ENCODE peak calls at places on chromosomes 5 and 9, in six cellular contexts. I is lung, S is neural progenitor cell, O is A549, P is cardiac muscle cell, U is astrocyte of the cerebellum. V is an unnamed sample.

GRCh38 chr5:93349613-93350012 is 231.4 kb downstream of the NR2F1-AS1 start:
- DNase-seq in I (no peak), S (no peak), O (no peak), P (no peak), U (peak; percentile 47), V (no peak)

GRCh38 chr5:148179234-148179824 is 11.0 kb downstream of the SPINK14 start:
- DNase-seq in I (no peak), S (peak; percentile 67), O (peak; percentile 71), P (peak; percentile 70), U (peak; percentile 62), V (peak; percentile 26)

GRCh38 chr5:61004448-61004847 is 59.4 kb downstream of the NDUFAF2 start:
- DNase-seq in I (no peak), S (no peak), O (no peak), P (no peak), U (no peak), V (no peak)

GRCh38 chr9:137243626-137244485 is 2.8 kb downstream of the TUBB4B start:
- DNase-seq in I (no peak), S (no peak), O (no peak), P (no peak), U (no peak), V (no peak)

GRCh38 chr9:95264954-95265615 is 52.4 kb downstream of the FANCC start:
- DNase-seq in I (no peak), S (peak; percentile 34), O (peak; percentile 31), P (peak; percentile 17), U (peak; percentile 28), V (no peak)

GRCh38 chr5:96924016-96924443 is 11.8 kb upstream of the LNPEP start:
- DNase-seq in I (no peak), S (no peak), O (no peak), P (peak; percentile 18), U (no peak), V (no peak)

GRCh38 chr9:83623634-83623991 is 670 bp downstream of the IDNK start:
- DNase-seq in I (no peak), S (no peak), O (no peak), P (no peak), U (no peak), V (no peak)

GRCh38 chr9:85200726-85201402 is 531.3 kb downstream of the NTRK2 start:
- DNase-seq in I (no peak), S (no peak), O (no peak), P (no peak), U (peak; percentile 65), V (no peak)

GRCh38 chr5:155259648-155260047 is 246.1 kb downstream of the KIF4B start:
- DNase-seq in I (no peak), S (no peak), O (no peak), P (no peak), U (no peak), V (no peak)

GRCh38 chr9:112020680-112021596 is 124.3 kb downstream of the UGCG start:
- DNase-seq in I (no peak), S (no peak), O (peak; percentile 86), P (no peak), U (no peak), V (no peak)

GRCh38 chr5:98904786-98905185 is 24.0 kb downstream of the CHD1 start:
- DNase-seq in I (no peak), S (no peak), O (no peak), P (no peak), U (no peak), V (no peak)

GRCh38 chr5:56516441-56516840 is 283.3 kb upstream of the ANKRD55 start:
- DNase-seq in I (no peak), S (no peak), O (no peak), P (no peak), U (no peak), V (no peak)

GRCh38 chr5:173913686-173914321 is 25.7 kb downstream of the CPEB4 start:
- DNase-seq in I (no peak), S (no peak), O (no peak), P (no peak), U (no peak), V (no peak)

GRCh38 chr5:173911623-173912022 is 23.5 kb downstream of the CPEB4 start:
- DNase-seq in I (no peak), S (no peak), O (no peak), P (no peak), U (no peak), V (no peak)

GRCh38 chr5:173916233-173916632 is 28.1 kb downstream of the CPEB4 start:
- DNase-seq in I (no peak), S (no peak), O (no peak), P (no peak), U (no peak), V (no peak)

GRCh38 chr5:173917788-173918786 is 29.9 kb downstream of the CPEB4 start:
- DNase-seq in I (no peak), S (peak; percentile 87), O (peak; percentile 88), P (peak; percentile 76), U (peak; percentile 71), V (peak; percentile 83)

DNA sequence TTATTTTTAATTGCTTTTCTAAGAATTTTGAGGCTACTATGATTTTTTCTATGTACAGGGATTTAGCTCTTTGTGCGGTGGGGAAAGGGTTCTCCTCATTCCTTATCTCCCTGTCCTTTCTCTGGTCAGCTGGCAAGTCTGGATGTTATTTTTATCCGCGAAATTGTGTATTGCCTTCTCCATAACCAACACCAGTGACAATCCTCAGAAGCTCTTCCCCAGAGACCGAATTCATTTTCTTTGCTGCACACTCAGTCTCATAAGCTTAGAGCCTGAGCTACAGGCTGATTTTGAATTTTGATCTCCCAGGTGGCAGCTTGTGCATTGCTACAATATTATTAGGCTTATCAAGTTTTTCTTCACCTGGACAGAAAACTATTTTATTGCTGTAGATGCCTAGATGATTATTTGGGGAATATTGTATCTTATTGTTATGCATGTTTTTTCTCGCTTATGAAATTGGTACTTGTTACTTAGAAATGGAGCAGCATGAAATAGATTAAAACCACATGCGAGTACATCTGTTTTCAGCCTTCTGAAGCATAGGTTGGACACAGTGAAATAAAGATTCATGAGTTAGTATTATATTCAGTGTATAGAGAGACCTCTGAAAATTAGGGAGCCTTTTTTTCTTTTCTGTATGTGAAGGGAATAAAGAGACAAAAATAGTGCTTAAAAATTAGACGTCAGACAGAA is 27.3 kb downstream of the CPEB4 start:
- DNase-seq in I (no peak), S (no peak), O (no peak), P (peak; percentile 60), U (no peak), V (no peak)
- H3K4me3 ChIP-seq in I (no peak overlapping the region), S (no peak overlapping the region), O (no peak overlapping the region), P (peak overlapping the region; percentile 15), U (no peak overlapping the region), V (no peak overlapping the region)

GRCh38 chr9:121819511-121820231 is 168.2 kb downstream of the DAB2IP start:
- DNase-seq in I (no peak), S (peak; percentile 75), O (no peak), P (no peak), U (no peak), V (peak; percentile 55)
- H3K4me3 ChIP-seq in I (no peak overlapping the region), S (peak overlapping the region; percentile 4), O (no peak overlapping the region), P (no peak overlapping the region), U (peak overlapping the region; percentile 1), V (no peak overlapping the region)

GRCh38 chr9:37592108-37592951 is at the start of gene TOMM5:
- DNase-seq in I (peak; percentile 95), S (peak; percentile 85), O (peak; percentile 96), P (peak; percentile 92), U (peak; percentile 86), V (peak; percentile 70)
- H3K4me3 ChIP-seq in I (peak within 1 kb of the TSS; percentile 94), S (peak within 1 kb of the TSS; percentile 44), O (peak within 1 kb of the TSS; percentile 83), P (peak within 1 kb of the TSS; percentile 74), U (peak within 1 kb of the TSS; percentile 99), V (peak within 1 kb of the TSS; percentile 90)

GRCh38 chr9:126638571-126639132 is 24.9 kb downstream of the LMX1B start:
- DNase-seq in I (no peak), S (peak; percentile 69), O (no peak), P (peak; percentile 47), U (no peak), V (no peak)
- H3K4me3 ChIP-seq in I (no peak overlapping the region), S (peak overlapping the region; percentile 29), O (no peak overlapping the region), P (peak overlapping the region; percentile 15), U (no peak overlapping the region), V (no peak overlapping the region)

GRCh38 chr9:16701347-16701746 is 169.1 kb downstream of the BNC2 start:
- DNase-seq in I (no peak), S (no peak), O (peak; percentile 43), P (no peak), U (no peak), V (no peak)

GRCh38 chr9:16704096-16704488 is 166.4 kb downstream of the BNC2 start:
- DNase-seq in I (no peak), S (no peak), O (no peak), P (no peak), U (no peak), V (no peak)

GRCh38 chr9:16704489-16705111 is 165.9 kb downstream of the BNC2 start:
- DNase-seq in I (no peak), S (peak; percentile 43), O (no peak), P (peak; percentile 34), U (no peak), V (no peak)

GRCh38 chr9:16708638-16709435 is 161.6 kb downstream of the BNC2 start:
- DNase-seq in I (no peak), S (peak; percentile 72), O (no peak), P (no peak), U (peak; percentile 44), V (no peak)

DNA sequence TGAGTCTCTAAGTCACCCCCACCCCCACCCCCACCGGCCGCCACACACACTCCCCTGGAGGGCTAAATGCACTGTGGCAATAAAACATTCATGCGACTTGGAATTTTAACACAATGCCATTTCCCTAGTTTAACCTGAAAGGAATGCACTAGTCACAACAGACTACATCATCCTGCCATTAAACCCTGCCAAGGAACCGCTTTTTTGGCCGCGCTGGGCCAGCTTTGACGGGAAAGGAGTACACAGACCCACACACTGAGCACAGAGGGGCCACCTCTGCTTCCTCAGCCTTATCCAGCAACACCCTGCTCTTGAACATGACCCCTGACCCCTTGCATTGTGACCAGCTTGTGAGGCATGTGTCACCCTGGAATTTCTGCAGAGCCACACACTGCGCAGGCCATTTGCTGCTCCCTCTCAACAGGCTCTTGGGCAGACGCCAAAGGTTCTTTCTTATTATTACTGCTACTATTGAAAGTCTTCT is 165.3 kb downstream of the BNC2 start:
- DNase-seq in I (peak; percentile 77), S (peak; percentile 63), O (peak; percentile 99), P (peak; percentile 93), U (peak; percentile 97), V (peak; percentile 67)
- H3K4me3 ChIP-seq in I (no peak overlapping the region), S (peak overlapping the region; percentile 14), O (peak overlapping the region; percentile 44), P (no peak overlapping the region), U (peak overlapping the region; percentile 39), V (no peak overlapping the region)

GRCh38 chr5:135582099-135582781 is 3.4 kb upstream of the CXCL14 start:
- DNase-seq in I (no peak), S (no peak), O (no peak), P (no peak), U (no peak), V (no peak)
- H3K4me3 ChIP-seq in I (no peak overlapping the region), S (no peak overlapping the region), O (no peak overlapping the region), P (no peak overlapping the region), U (no peak overlapping the region), V (no peak overlapping the region)

GRCh38 chr9:107484117-107484723 is 5.3 kb downstream of the KLF4 start:
- DNase-seq in I (no peak), S (peak; percentile 79), O (peak; percentile 84), P (peak; percentile 66), U (peak; percentile 76), V (peak; percentile 41)
- H3K4me3 ChIP-seq in I (no peak overlapping the region), S (no peak overlapping the region), O (no peak overlapping the region), P (no peak overlapping the region), U (no peak overlapping the region), V (no peak overlapping the region)

DNA sequence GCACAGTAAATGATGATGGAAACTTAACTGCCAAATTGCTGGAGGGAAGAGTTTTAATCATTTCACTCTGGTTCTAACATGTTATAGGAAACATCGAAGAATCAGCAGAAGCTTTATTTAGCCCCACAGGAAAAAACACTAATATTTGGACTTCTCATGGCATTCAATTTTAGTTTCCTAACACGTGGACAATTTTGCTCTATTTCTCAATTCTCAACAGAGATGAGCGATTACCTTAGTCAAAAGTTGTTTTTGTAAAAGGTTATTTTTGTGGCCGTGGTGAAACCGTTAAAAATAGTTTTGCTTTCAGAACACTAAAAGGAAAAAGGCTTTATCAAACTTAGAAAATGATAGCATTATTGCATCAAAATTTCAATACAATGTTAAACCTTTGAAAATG is 235.2 kb downstream of the PLK2 start:
- DNase-seq in I (no peak), S (no peak), O (no peak), P (no peak), U (no peak), V (no peak)
- H3K4me3 ChIP-seq in I (no peak overlapping the region), S (no peak overlapping the region), O (no peak overlapping the region), P (no peak overlapping the region), U (no peak overlapping the region), V (no peak overlapping the region)

V was measured in neuronal stem cell.